ENCODE peak calls at places on chromosomes 4 and X, in four cellular contexts. One of them, this sample, is unnamed.

GRCh38 chr4:1061372-1061700 is 49.9 kb downstream of the FGFRL1 start:
- DNase-seq in stimulated activated CD4-positive, alpha-beta T cell treated with anti-CD3 and anti-CD28 coated beads, Interleukin-1b, Interleukin-23, amount 100 ng/mL, for 24 hours: no peak
- DNase-seq in ELR: no peak
- DNase-seq in germinal center: no peak
- DNase-seq in this sample: no peak

GRCh38 chr4:11323771-11324170 is 104.9 kb downstream of the HS3ST1 start:
- DNase-seq in germinal center: no peak
- DNase-seq in stimulated activated CD4-positive, alpha-beta T cell treated with anti-CD3 and anti-CD28 coated beads, Interleukin-1b, Interleukin-23, amount 100 ng/mL, for 24 hours: no peak
- DNase-seq in ELR: no peak
- DNase-seq in this sample: no peak

GRCh38 chr4:112518675-112519074 is 2.7 kb upstream of the NEUROG2 start:
- DNase-seq in ELR: no peak
- DNase-seq in stimulated activated CD4-positive, alpha-beta T cell treated with anti-CD3 and anti-CD28 coated beads, Interleukin-1b, Interleukin-23, amount 100 ng/mL, for 24 hours: no peak
- DNase-seq in germinal center: no peak
- DNase-seq in this sample: no peak

GRCh38 chr4:186780291-186781031 is 56.8 kb upstream of the FAT1 start:
- DNase-seq in stimulated activated CD4-positive, alpha-beta T cell treated with anti-CD3 and anti-CD28 coated beads, Interleukin-1b, Interleukin-23, amount 100 ng/mL, for 24 hours: no peak
- DNase-seq in germinal center: no peak
- DNase-seq in ELR: no peak
- DNase-seq in this sample: no peak

GRCh38 chr4:110055014-110055768 is 142.5 kb downstream of the EGF start:
- DNase-seq in germinal center: no peak
- DNase-seq in stimulated activated CD4-positive, alpha-beta T cell treated with anti-CD3 and anti-CD28 coated beads, Interleukin-1b, Interleukin-23, amount 100 ng/mL, for 24 hours: no peak
- DNase-seq in ELR: no peak
- DNase-seq in this sample: no peak

GRCh38 chr4:104064650-104065577 is 345.1 kb upstream of the TACR3 start:
- DNase-seq in stimulated activated CD4-positive, alpha-beta T cell treated with anti-CD3 and anti-CD28 coated beads, Interleukin-1b, Interleukin-23, amount 100 ng/mL, for 24 hours: no peak
- DNase-seq in germinal center: no peak
- DNase-seq in ELR: peak
- DNase-seq in this sample: peak

GRCh38 chr4:173382349-173382748 is 11.6 kb downstream of the SAP30 start:
- DNase-seq in ELR: no peak
- DNase-seq in stimulated activated CD4-positive, alpha-beta T cell treated with anti-CD3 and anti-CD28 coated beads, Interleukin-1b, Interleukin-23, amount 100 ng/mL, for 24 hours: no peak
- DNase-seq in germinal center: no peak
- DNase-seq in this sample: no peak

GRCh38 chr4:74056858-74057562 is 18.5 kb upstream of the CXCL3 start:
- DNase-seq in germinal center: no peak
- DNase-seq in stimulated activated CD4-positive, alpha-beta T cell treated with anti-CD3 and anti-CD28 coated beads, Interleukin-1b, Interleukin-23, amount 100 ng/mL, for 24 hours: no peak
- DNase-seq in ELR: peak
- DNase-seq in this sample: peak

GRCh38 chr4:19025031-19025430 is 1003.5 kb upstream of the LCORL start:
- DNase-seq in germinal center: no peak
- DNase-seq in ELR: no peak
- DNase-seq in stimulated activated CD4-positive, alpha-beta T cell treated with anti-CD3 and anti-CD28 coated beads, Interleukin-1b, Interleukin-23, amount 100 ng/mL, for 24 hours: no peak
- DNase-seq in this sample: no peak

GRCh38 chrX:100872161-100872560 is 2.0 kb downstream of the NOX1 start:
- DNase-seq in germinal center: no peak
- DNase-seq in ELR: no peak
- DNase-seq in stimulated activated CD4-positive, alpha-beta T cell treated with anti-CD3 and anti-CD28 coated beads, Interleukin-1b, Interleukin-23, amount 100 ng/mL, for 24 hours: no peak
- DNase-seq in this sample: no peak

GRCh38 chrX:41589634-41590270 is 99.0 kb upstream of the GPR34 start:
- DNase-seq in ELR: no peak
- DNase-seq in germinal center: no peak
- DNase-seq in stimulated activated CD4-positive, alpha-beta T cell treated with anti-CD3 and anti-CD28 coated beads, Interleukin-1b, Interleukin-23, amount 100 ng/mL, for 24 hours: no peak
- DNase-seq in this sample: no peak

GRCh38 chrX:48737213-48737938 is 24.2 kb upstream of the GLOD5 start:
- DNase-seq in germinal center: peak
- DNase-seq in ELR: peak
- DNase-seq in stimulated activated CD4-positive, alpha-beta T cell treated with anti-CD3 and anti-CD28 coated beads, Interleukin-1b, Interleukin-23, amount 100 ng/mL, for 24 hours: peak
- DNase-seq in this sample: peak

GRCh38 chrX:77087529-77088169 is 359.5 kb upstream of the FGF16 start:
- DNase-seq in ELR: no peak
- DNase-seq in germinal center: no peak
- DNase-seq in stimulated activated CD4-positive, alpha-beta T cell treated with anti-CD3 and anti-CD28 coated beads, Interleukin-1b, Interleukin-23, amount 100 ng/mL, for 24 hours: no peak
- DNase-seq in this sample: no peak

GRCh38 chr4:76457885-76458284 is 22.9 kb downstream of the SHROOM3 start:
- DNase-seq in ELR: no peak
- DNase-seq in germinal center: no peak
- DNase-seq in stimulated activated CD4-positive, alpha-beta T cell treated with anti-CD3 and anti-CD28 coated beads, Interleukin-1b, Interleukin-23, amount 100 ng/mL, for 24 hours: no peak
- DNase-seq in this sample: no peak

GRCh38 chrX:1205681-1206611 is 6.5 kb downstream of the CRLF2 start:
- DNase-seq in germinal center: peak
- DNase-seq in stimulated activated CD4-positive, alpha-beta T cell treated with anti-CD3 and anti-CD28 coated beads, Interleukin-1b, Interleukin-23, amount 100 ng/mL, for 24 hours: no peak
- DNase-seq in ELR: peak
- DNase-seq in this sample: peak

GRCh38 chr4:184238072-184238743 is 20.5 kb upstream of the ENPP6 start:
- DNase-seq in stimulated activated CD4-positive, alpha-beta T cell treated with anti-CD3 and anti-CD28 coated beads, Interleukin-1b, Interleukin-23, amount 100 ng/mL, for 24 hours: no peak
- DNase-seq in germinal center: no peak
- DNase-seq in ELR: no peak
- DNase-seq in this sample: no peak

GRCh38 chr4:148069086-148070010 is 337.5 kb downstream of the ARHGAP10 start:
- DNase-seq in germinal center: no peak
- DNase-seq in stimulated activated CD4-positive, alpha-beta T cell treated with anti-CD3 and anti-CD28 coated beads, Interleukin-1b, Interleukin-23, amount 100 ng/mL, for 24 hours: no peak
- DNase-seq in ELR: no peak
- DNase-seq in this sample: no peak

GRCh38 chr4:121360496-121360895 is 20.3 kb downstream of the QRFPR start:
- DNase-seq in ELR: peak
- DNase-seq in stimulated activated CD4-positive, alpha-beta T cell treated with anti-CD3 and anti-CD28 coated beads, Interleukin-1b, Interleukin-23, amount 100 ng/mL, for 24 hours: no peak
- DNase-seq in germinal center: no peak
- DNase-seq in this sample: no peak

GRCh38 chr4:183588169-183588675 is 70.8 kb downstream of the RWDD4 start:
- DNase-seq in stimulated activated CD4-positive, alpha-beta T cell treated with anti-CD3 and anti-CD28 coated beads, Interleukin-1b, Interleukin-23, amount 100 ng/mL, for 24 hours: no peak
- DNase-seq in germinal center: no peak
- DNase-seq in ELR: no peak
- DNase-seq in this sample: peak